ENCODE peak calls at places on chromosomes 13 and 19, in four cellular contexts. L, H, Z and P are unnamed samples. For H3K4me1, the result is how much of the 10 kb centered on the place peaks cover.

GRCh38 chr13:30125422-30126073 is 181.8 kb downstream of the KATNAL1 start:
- DNase-seq in L (no peak), H (peak), Z (no peak), P (no peak)

GRCh38 chr19:49614096-49614857 is 23.3 kb downstream of the PRR12 start:
- DNase-seq in Z (no peak), H (peak), L (no peak), P (no peak)

GRCh38 chr19:44737238-44738160 is 11.0 kb upstream of the BCL3 start:
- DNase-seq in L (no peak), H (peak), Z (no peak), P (no peak)

GRCh38 chr19:54172764-54173699 is at the start of gene TMC4:
- DNase-seq in Z (no peak), L (no peak), H (no peak), P (no peak)

GRCh38 chr19:46904114-46905060 is 43.6 kb downstream of the ARHGAP35 start:
- DNase-seq in H (no peak), L (no peak), Z (no peak), P (no peak)

GRCh38 chr19:30358319-30358718 is 13.9 kb upstream of the ZNF536 start:
- DNase-seq in H (no peak), L (no peak), Z (no peak), P (no peak)

GRCh38 chr19:41309225-41310030 is 544 bp upstream of the CCDC97 start:
- DNase-seq in H (no peak), L (no peak), Z (no peak), P (no peak)

GRCh38 chr13:56314755-56315154 is 826.0 kb upstream of the PRR20A start:
- DNase-seq in H (no peak), Z (no peak), L (no peak), P (no peak)

DNA sequence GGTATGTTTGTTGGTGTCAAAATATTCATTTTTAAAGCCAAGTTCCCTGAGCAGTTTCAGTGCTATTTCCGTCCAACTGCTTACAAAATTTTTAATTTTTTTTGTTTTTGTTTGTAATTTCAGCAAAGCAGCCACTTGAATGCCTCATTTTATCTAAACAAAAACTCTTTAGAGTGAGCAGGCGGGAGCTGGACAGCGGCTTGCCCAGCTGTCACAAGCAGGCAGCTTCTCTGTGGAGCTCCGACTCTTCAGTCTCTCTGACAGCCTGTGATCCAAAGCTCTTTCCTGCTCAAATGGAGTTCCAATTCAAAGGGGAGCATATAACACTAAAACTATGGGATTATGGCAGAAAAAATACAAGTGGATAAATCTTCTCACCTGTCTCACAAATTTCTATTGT is 618.3 kb upstream of the PCDH20 start:
- DNase-seq in L (no peak), Z (no peak), H (no peak), P (no peak)
- TF ChIP-seq SUZ12 in L (no peak), Z (no peak), H (no peak), P (no peak)

DNA sequence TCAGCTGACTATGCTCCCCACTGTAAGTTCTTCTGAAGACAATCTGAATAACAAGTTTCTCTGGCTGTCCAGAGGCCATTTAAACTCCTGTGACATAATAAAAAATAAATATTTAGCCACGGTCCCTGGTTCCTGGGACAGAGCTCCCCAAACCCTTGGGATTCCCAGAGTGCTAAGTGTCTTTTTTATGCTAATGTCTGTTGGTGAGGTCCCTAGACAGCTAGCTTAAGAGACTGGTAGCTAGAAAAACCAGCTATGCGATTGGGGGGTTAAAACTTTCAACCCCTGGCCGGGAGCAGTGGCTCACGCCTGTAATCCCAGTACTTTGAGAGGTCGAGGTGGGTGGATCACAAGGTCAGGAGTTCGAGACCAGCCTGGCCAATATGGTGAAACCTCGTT is 5.9 kb downstream of the EPSTI1 start:
- DNase-seq in H (no peak), Z (no peak), L (no peak), P (peak)
- H3K4me1 ChIP-seq in H (under half), Z (under half), L (under half), P (under half)

GRCh38 chr19:11160119-11160768 is 4.7 kb upstream of the SPC24 start:
- DNase-seq in Z (no peak), L (no peak), H (no peak), P (no peak)
- TF ChIP-seq SUZ12 in Z (no peak), L (no peak), H (no peak), P (no peak)

GRCh38 chr19:17240855-17241399 is 4.8 kb downstream of the NR2F6 start:
- DNase-seq in Z (no peak), L (no peak), H (no peak), P (no peak)
- H3K4me1 ChIP-seq in Z (under half), L (under half), H (half or more), P (under half)

DNA sequence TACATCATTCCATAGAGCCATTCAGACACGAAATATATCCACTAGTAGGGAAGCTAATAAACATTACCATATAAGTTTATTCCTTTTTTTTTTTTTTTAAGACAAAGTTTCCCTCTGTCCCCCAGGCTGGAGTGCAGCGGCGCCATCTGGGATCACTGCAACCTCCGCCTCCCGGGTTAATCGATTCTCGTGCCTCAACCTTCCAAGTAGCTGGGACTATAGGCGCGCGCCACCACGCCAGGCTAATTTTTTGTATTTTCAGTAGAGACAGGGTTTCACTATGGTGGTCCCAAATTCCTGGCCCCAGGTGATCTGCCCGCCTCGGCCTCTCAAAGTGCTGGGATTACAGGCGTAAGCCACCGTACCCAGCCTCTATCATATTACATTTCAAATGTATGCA is 612 bp upstream of the ZNF154 start:
- DNase-seq in H (no peak), Z (no peak), L (no peak), P (no peak)
- TF ChIP-seq SUZ12 in H (no peak), Z (no peak), L (no peak), P (no peak)

DNA sequence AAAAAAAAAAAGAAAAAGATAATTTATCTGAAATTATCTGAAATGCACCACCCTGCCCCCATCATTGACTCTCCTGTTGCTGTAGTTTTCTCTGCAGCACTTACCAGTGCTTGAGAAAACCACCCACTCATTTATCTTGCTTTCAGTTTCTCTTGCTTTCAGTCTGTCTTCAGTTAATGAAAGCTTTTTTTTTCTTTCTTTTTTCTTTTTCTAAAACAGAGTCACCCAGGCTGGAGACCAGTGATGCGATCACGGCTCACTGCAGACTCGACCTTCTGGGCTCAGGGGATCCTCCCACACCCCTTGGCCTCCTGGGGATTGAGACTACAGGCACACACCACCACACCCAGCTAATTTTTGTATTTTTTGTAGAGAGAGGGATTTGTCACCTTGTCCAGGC is 4.3 kb upstream of the ACP5 start:
- DNase-seq in L (no peak), H (no peak), Z (peak), P (no peak)
- H3K4me1 ChIP-seq in L (under half), H (under half), Z (under half), P (under half)

GRCh38 chr19:913080-913748 is at the start of gene R3HDM4:
- DNase-seq in H (no peak), L (no peak), Z (no peak), P (no peak)

GRCh38 chr19:906480-906879 is 6.5 kb downstream of the R3HDM4 start:
- DNase-seq in L (no peak), Z (no peak), H (no peak), P (no peak)

GRCh38 chr19:912181-913079 is 589 bp downstream of the R3HDM4 start:
- DNase-seq in Z (no peak), H (no peak), L (no peak), P (no peak)

GRCh38 chr19:907183-907853 is 5.7 kb downstream of the R3HDM4 start:
- DNase-seq in H (no peak), Z (no peak), L (no peak), P (no peak)

GRCh38 chr19:911197-912033 is 1.6 kb downstream of the R3HDM4 start:
- DNase-seq in Z (no peak), H (no peak), L (no peak), P (no peak)
- TF ChIP-seq SUZ12 in Z (no peak), H (no peak), L (no peak), P (no peak)